ENCODE peak calls at places on chromosome 1, in six cellular contexts. C is IMR-90, U is mesenchymal stem cell, N is H9, A is H1, Z is neuronal stem cell. Q is an unnamed sample.

GRCh38 chr1:151281225-151281968 is 702 bp upstream of the ZNF687 start:
- DNase-seq in C (peak), U (peak), N (peak), A (peak), Z (peak), Q (peak)

GRCh38 chr1:2124446-2125198 is 70.0 kb downstream of the FAAP20 start:
- DNase-seq in C (no peak), U (no peak), N (no peak), A (no peak), Z (no peak), Q (peak)

GRCh38 chr1:213585959-213586608 is 401.7 kb upstream of the PROX1 start:
- DNase-seq in C (no peak), U (no peak), N (no peak), A (no peak), Z (no peak), Q (no peak)

GRCh38 chr1:17858027-17858426 is 102.9 kb downstream of the ACTL8 start:
- DNase-seq in C (peak), U (no peak), N (no peak), A (no peak), Z (no peak), Q (no peak)

GRCh38 chr1:46172321-46172720 is 2.6 kb upstream of the TSPAN1 start:
- DNase-seq in C (no peak), U (no peak), N (no peak), A (no peak), Z (no peak), Q (peak)

GRCh38 chr1:91730781-91731732 is 154.9 kb downstream of the TGFBR3 start:
- DNase-seq in C (peak), U (peak), N (no peak), A (no peak), Z (no peak), Q (peak)

GRCh38 chr1:236016083-236016482 is 48.8 kb downstream of the NID1 start:
- DNase-seq in C (peak), U (no peak), N (no peak), A (no peak), Z (no peak), Q (no peak)

GRCh38 chr1:94643776-94644175 is 102.2 kb upstream of the F3 start:
- DNase-seq in C (no peak), U (no peak), N (no peak), A (no peak), Z (no peak), Q (no peak)

GRCh38 chr1:202656951-202657646 is 53.2 kb downstream of the SYT2 start:
- DNase-seq in C (peak), U (peak), N (peak), A (peak), Z (peak), Q (peak)

GRCh38 chr1:227924838-227925574 is 22.7 kb downstream of the WNT9A start:
- DNase-seq in C (no peak), U (no peak), N (no peak), A (no peak), Z (no peak), Q (no peak)

GRCh38 chr1:205930698-205931330 is 12.4 kb downstream of the SLC26A9 start:
- DNase-seq in C (no peak), U (no peak), N (no peak), A (no peak), Z (no peak), Q (no peak)

GRCh38 chr1:46772571-46772970 is 26.3 kb upstream of the CYP4B1 start:
- DNase-seq in C (no peak), U (no peak), N (no peak), A (no peak), Z (no peak), Q (no peak)

DNA sequence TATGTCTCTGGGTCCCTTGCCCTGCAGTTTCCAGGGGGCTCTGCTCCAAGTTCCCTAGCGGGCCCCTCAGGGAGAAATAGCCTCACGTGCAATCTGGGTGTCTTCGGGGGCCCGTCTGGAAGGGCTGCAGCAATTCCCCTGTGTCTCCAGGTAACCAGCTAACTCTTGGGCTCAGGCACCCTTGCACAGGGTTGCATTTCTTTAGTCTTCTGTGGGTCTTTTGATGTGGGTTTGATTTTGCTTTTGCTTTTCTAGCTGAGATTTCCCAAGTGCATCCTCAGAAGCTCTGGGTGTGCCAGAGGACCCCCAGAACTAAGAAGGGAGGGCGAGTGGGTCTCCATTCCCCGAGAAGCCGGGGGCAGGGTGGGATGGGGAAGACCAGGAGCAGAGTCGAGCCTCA is 75.7 kb downstream of the SPSB1 start:
- DNase-seq in C (no peak), U (no peak), N (no peak), A (no peak), Z (no peak), Q (no peak)
- H3K14ac ChIP-seq in C (no peak), U (no peak), N (no peak), A (no peak), Z (no peak), Q (no peak)

DNA sequence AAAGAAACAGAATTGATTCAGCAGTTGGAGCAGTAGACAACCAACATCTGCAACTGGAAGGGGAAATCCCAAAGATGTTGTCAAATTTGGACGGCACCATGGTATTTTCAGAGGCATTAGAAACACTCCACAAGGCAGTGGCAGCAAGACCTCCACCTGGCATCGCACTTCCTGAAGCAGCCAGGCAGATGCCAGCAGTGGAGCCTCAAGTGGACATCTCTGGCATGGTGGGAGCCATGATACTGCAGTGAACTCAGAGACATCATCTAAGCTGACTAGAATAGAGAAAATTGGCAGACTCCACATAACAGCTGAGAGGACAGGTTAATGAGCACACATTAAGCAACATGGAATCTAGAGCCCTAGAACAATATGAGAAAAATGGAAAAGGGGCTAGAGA is 33.9 kb upstream of the RGS8 start:
- DNase-seq in C (no peak), U (no peak), N (no peak), A (no peak), Z (no peak), Q (no peak)
- H3K14ac ChIP-seq in C (no peak), U (no peak), N (no peak), A (no peak), Z (no peak), Q (no peak)

GRCh38 chr1:171948491-171948890 is 107.2 kb downstream of the DNM3 start:
- DNase-seq in C (peak), U (peak), N (no peak), A (no peak), Z (no peak), Q (no peak)

GRCh38 chr1:171954386-171954785 is 113.1 kb downstream of the DNM3 start:
- DNase-seq in C (no peak), U (no peak), N (no peak), A (no peak), Z (no peak), Q (no peak)
- H3K14ac ChIP-seq in C (no peak), U (no peak), N (no peak), A (no peak), Z (no peak), Q (no peak)

GRCh38 chr1:35834218-35834617 is 26.4 kb downstream of the AGO4 start:
- DNase-seq in C (no peak), U (no peak), N (no peak), A (no peak), Z (no peak), Q (no peak)
- H3K14ac ChIP-seq in C (no peak), U (no peak), N (no peak), A (no peak), Z (no peak), Q (no peak)

GRCh38 chr1:114345930-114346479 is 165.0 kb downstream of the TRIM33 start:
- DNase-seq in C (no peak), U (no peak), N (peak), A (peak), Z (no peak), Q (no peak)
- H3K14ac ChIP-seq in C (peak), U (no peak), N (peak), A (no peak), Z (no peak), Q (no peak)

DNA sequence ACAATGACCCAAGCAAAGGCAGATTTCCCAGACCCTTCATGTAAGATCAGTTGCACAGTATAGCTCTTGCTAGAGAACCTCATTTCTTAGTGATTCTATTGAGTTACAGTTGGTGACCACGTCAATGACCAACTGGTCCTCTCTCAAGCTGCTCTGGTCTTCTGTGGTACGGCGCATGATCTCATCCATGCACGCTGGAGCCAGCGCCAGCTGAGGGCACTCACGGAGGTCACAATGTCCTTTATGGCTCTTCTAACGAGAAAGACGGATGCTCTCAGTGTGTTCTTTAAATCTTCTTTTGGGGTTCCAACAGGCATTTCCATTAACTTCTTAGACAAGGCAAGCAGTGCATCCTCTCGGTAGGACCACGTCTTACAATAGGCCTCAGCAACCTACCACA is 22.3 kb downstream of the CEP104 start:
- DNase-seq in C (no peak), U (no peak), N (no peak), A (no peak), Z (no peak), Q (no peak)
- H3K14ac ChIP-seq in C (no peak), U (no peak), N (no peak), A (no peak), Z (no peak), Q (no peak)

GRCh38 chr1:25707280-25708016 is 90.9 kb downstream of the MAN1C1 start:
- DNase-seq in C (peak), U (peak), N (no peak), A (no peak), Z (no peak), Q (no peak)

GRCh38 chr1:25706146-25707089 is 89.8 kb downstream of the MAN1C1 start:
- DNase-seq in C (no peak), U (no peak), N (no peak), A (no peak), Z (no peak), Q (no peak)

GRCh38 chr1:25703041-25703440 is 86.5 kb downstream of the MAN1C1 start:
- DNase-seq in C (no peak), U (no peak), N (no peak), A (no peak), Z (no peak), Q (no peak)

GRCh38 chr1:25703671-25704637 is 87.4 kb downstream of the MAN1C1 start:
- DNase-seq in C (no peak), U (no peak), N (no peak), A (no peak), Z (no peak), Q (no peak)

DNA sequence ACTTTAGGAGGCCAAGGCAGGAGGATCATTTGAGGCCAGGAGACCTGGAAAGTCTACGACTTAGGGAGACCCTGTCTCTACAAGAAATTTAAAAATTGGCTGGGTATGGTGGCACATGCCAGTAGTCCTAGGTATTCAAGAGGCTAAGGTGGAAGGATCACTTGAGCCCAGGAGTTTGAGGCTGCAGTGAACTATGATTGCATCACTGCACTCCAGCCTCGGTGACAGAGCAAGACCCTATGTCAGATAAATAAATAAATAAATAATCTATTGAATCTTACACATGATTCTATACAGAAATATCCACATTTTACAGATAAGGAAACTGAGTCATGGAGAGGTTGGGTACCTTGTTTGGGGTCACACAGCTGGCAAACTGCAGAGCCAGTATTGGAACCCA is 89.1 kb downstream of the MAN1C1 start:
- DNase-seq in C (no peak), U (no peak), N (no peak), A (no peak), Z (no peak), Q (no peak)
- H3K14ac ChIP-seq in C (no peak), U (no peak), N (no peak), A (no peak), Z (no peak), Q (no peak)

Q was measured in trophoblast cell.